ENCODE peak calls at places on chromosomes 12 and 14, in nine cellular contexts. M, Q, U, V, C, B, L, S and H are unnamed samples.

GRCh38 chr12:31518680-31519227 is 72.2 kb downstream of the DENND5B start:
- DNase-seq in M (peak; percentile 36), Q (no peak), U (no peak), V (peak; percentile 97), C (peak; percentile 57), B (peak; percentile 66), L (no peak), S (no peak), H (peak; percentile 95)

GRCh38 chr12:3752741-3753486 is at the start of gene CRACR2A:
- DNase-seq in M (peak; percentile 42), Q (peak; percentile 72), U (peak; percentile 79), V (no peak), C (peak; percentile 94), B (no peak), L (peak; percentile 69), S (peak; percentile 60), H (no peak)

GRCh38 chr14:85217412-85217811 is 312.5 kb upstream of the FLRT2 start:
- DNase-seq in M (no peak), Q (no peak), U (no peak), V (no peak), C (peak; percentile 42), B (no peak), L (no peak), S (no peak), H (peak; percentile 42)

GRCh38 chr14:58944226-58944769 is 244.2 kb upstream of the DAAM1 start:
- DNase-seq in M (no peak), Q (no peak), U (peak; percentile 85), V (no peak), C (peak; percentile 29), B (no peak), L (no peak), S (peak; percentile 85), H (no peak)

GRCh38 chr14:98954347-98955000 is 317.5 kb downstream of the BCL11B start:
- DNase-seq in M (no peak), Q (no peak), U (peak; percentile 6), V (no peak), C (no peak), B (no peak), L (no peak), S (no peak), H (no peak)

GRCh38 chr12:109304485-109304884 is 4.6 kb downstream of the FOXN4 start:
- DNase-seq in M (no peak), Q (no peak), U (no peak), V (no peak), C (no peak), B (no peak), L (no peak), S (no peak), H (no peak)

GRCh38 chr12:86349196-86349595 is 93.0 kb upstream of the MGAT4C start:
- DNase-seq in M (no peak), Q (no peak), U (no peak), V (no peak), C (no peak), B (no peak), L (no peak), S (no peak), H (peak; percentile 19)

GRCh38 chr12:107749094-107749493 is 11.8 kb downstream of the PRDM4 start:
- DNase-seq in M (no peak), Q (no peak), U (no peak), V (peak; percentile 64), C (no peak), B (no peak), L (no peak), S (no peak), H (peak; percentile 66)

GRCh38 chr14:100677152-100677924 is 49.4 kb upstream of the DLK1 start:
- DNase-seq in M (peak; percentile 41), Q (peak; percentile 47), U (no peak), V (no peak), C (no peak), B (no peak), L (peak; percentile 41), S (no peak), H (no peak)

GRCh38 chr14:93430319-93430801 is 379 bp upstream of the UNC79 start:
- DNase-seq in M (no peak), Q (peak; percentile 8), U (no peak), V (no peak), C (peak; percentile 85), B (no peak), L (no peak), S (peak; percentile 49), H (no peak)

GRCh38 chr12:20832911-20833310 is 22.4 kb downstream of the SLCO1B3 start:
- DNase-seq in M (no peak), Q (no peak), U (no peak), V (no peak), C (no peak), B (no peak), L (no peak), S (no peak), H (no peak)

GRCh38 chr14:79442776-79443175 is 768.5 kb downstream of the DIO2 start:
- DNase-seq in M (no peak), Q (no peak), U (no peak), V (no peak), C (no peak), B (no peak), L (no peak), S (no peak), H (no peak)

GRCh38 chr12:68158427-68158826 is 1.1 kb downstream of the IFNG start:
- DNase-seq in M (no peak), Q (no peak), U (no peak), V (peak; percentile 35), C (peak; percentile 38), B (no peak), L (no peak), S (no peak), H (peak; percentile 65)

GRCh38 chr12:122866379-122866778 is 29.5 kb downstream of the VPS37B start:
- DNase-seq in M (no peak), Q (no peak), U (no peak), V (no peak), C (no peak), B (peak; percentile 51), L (no peak), S (peak; percentile 72), H (no peak)

GRCh38 chr14:72801381-72801812 is 92.5 kb downstream of the DPF3 start:
- DNase-seq in M (no peak), Q (no peak), U (no peak), V (peak; percentile 97), C (no peak), B (no peak), L (no peak), S (no peak), H (peak; percentile 99)

GRCh38 chr14:85248881-85249635 is 280.9 kb upstream of the FLRT2 start:
- DNase-seq in M (no peak), Q (no peak), U (no peak), V (peak; percentile 48), C (no peak), B (no peak), L (no peak), S (peak; percentile 5), H (peak; percentile 43)

GRCh38 chr12:13041224-13041623 is 3.0 kb upstream of the FAM234B start:
- DNase-seq in M (no peak), Q (no peak), U (no peak), V (no peak), C (no peak), B (no peak), L (no peak), S (no peak), H (no peak)
- H3K4me1 ChIP-seq in M (no peaks in the 10 kb centered on the region), Q (peaks cover 3% of the 10 kb centered on the region), U (peaks cover 8% of the 10 kb centered on the region), V (peaks cover 9% of the 10 kb centered on the region), C (peaks cover 12% of the 10 kb centered on the region), B (no peaks in the 10 kb centered on the region), L (peaks cover 16% of the 10 kb centered on the region), S (peaks cover 6% of the 10 kb centered on the region), H (peaks cover 4% of the 10 kb centered on the region)

DNA sequence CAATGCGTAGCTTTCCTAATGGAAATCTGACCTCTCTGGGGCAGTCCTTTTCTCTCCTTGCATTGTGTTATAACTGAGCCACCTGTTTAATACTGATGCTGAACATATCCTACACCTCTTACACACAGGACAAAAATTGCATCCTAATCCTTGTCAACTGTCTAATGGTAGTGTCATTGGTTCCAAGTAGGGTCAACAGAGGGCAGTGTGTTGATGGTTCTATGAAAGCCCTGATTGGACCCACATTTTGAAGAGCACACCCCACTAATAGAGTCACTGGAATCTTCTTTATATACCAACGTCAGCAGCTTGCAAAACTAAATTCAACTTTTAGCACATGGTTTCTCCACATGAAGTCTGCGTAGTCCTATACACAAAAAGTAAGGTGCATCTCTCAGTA is 148.2 kb downstream of the SLC25A21 start:
- DNase-seq in M (no peak), Q (no peak), U (no peak), V (no peak), C (no peak), B (no peak), L (no peak), S (no peak), H (peak; percentile 10)
- TF ChIP-seq CTCF in M (no peak), Q (no peak), U (no peak), V (peak; percentile 18), C (peak; percentile 42), B (no peak), L (no peak), S (no peak), H (peak; percentile 61)

GRCh38 chr14:32947792-32948191 is 9.1 kb downstream of the NPAS3 start:
- DNase-seq in M (no peak), Q (no peak), U (no peak), V (no peak), C (no peak), B (no peak), L (no peak), S (no peak), H (no peak)

GRCh38 chr14:32941668-32942065 is 3.0 kb downstream of the NPAS3 start:
- DNase-seq in M (no peak), Q (no peak), U (no peak), V (no peak), C (no peak), B (no peak), L (no peak), S (no peak), H (peak; percentile 19)

GRCh38 chr14:32950584-32950983 is 11.9 kb downstream of the NPAS3 start:
- DNase-seq in M (no peak), Q (no peak), U (no peak), V (no peak), C (no peak), B (no peak), L (no peak), S (no peak), H (peak; percentile 32)

GRCh38 chr14:32947081-32947480 is 8.4 kb downstream of the NPAS3 start:
- DNase-seq in M (no peak), Q (no peak), U (no peak), V (no peak), C (no peak), B (no peak), L (no peak), S (no peak), H (no peak)
- H3K4me1 ChIP-seq in M (no peaks in the 10 kb centered on the region), Q (no peaks in the 10 kb centered on the region), U (no peaks in the 10 kb centered on the region), V (no peaks in the 10 kb centered on the region), C (no peaks in the 10 kb centered on the region), B (no peaks in the 10 kb centered on the region), L (no peaks in the 10 kb centered on the region), S (no peaks in the 10 kb centered on the region), H (no peaks in the 10 kb centered on the region)

DNA sequence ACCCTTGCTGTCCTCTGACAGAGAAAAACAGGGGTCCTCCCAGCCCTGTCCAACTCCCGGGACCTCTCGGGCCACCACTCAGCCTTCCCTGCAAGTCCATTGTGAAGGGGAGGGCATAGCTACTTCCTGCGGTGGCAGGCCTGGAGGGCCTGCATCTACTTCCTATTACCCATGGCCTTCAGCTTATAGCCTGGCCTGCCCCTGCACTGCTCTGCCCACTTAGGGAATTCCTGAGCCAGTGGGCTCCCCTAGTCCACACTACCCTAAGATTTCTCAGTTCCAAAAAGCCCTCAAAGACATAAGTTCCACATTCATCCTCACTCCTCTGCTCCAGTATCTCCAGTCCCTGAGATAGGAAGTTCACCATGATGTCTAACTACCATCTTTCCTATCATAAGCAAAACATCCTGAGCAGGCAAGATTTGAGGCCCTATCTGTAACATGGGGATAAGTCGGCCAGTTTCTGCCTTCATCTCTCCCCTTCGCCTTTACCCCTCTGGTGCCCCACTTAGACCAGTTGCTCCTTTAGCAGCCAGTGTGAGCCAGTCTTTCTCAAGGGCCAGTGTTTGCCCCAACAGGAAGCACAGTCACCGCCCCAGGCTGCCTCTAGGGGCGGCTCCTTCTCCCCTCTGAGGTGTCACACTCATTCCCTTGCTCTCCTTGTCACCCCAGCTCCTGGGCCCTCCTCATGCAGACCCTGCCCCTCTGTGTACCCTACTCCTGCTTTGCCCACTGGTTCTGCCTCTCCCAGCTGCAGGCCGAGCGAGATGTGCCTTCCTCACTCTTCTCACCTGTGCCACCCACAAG is 10.9 kb downstream of the HDAC7 start:
- DNase-seq in M (no peak), Q (no peak), U (no peak), V (peak; percentile 35), C (peak; percentile 20), B (no peak), L (no peak), S (no peak), H (peak; percentile 35)
- TF ChIP-seq CTCF in M (no peak), Q (no peak), U (no peak), V (peak; percentile 17), C (peak; percentile 14), B (no peak), L (no peak), S (no peak), H (peak; percentile 27)